ENCODE peak calls at places on chromosomes 12 and 14, in seven cellular contexts. V is PC-3, P is neural progenitor cell, U is MM.1S, W is hepatocyte, O is GM23338, D is HCT116. M is an unnamed sample. For H3K79me2, the result is how much of the 10 kb centered on the place peaks cover.

GRCh38 chr12:116090516-116090915 is 187.0 kb downstream of the MED13L start:
- DNase-seq in U (no peak), V (no peak), W (no peak), P (no peak), O (no peak), D (no peak), M (no peak)

GRCh38 chr14:104385189-104386135 is 194.1 kb upstream of the C14orf180 start:
- DNase-seq in D (no peak), O (no peak), W (no peak), U (no peak), P (no peak), V (no peak), M (no peak)

GRCh38 chr14:24071836-24072420 is 566 bp downstream of the CPNE6 start:
- DNase-seq in O (no peak), U (no peak), V (no peak), D (no peak), P (no peak), W (no peak), M (no peak)

GRCh38 chr12:108854055-108854452 is 3.3 kb downstream of the SSH1 start:
- DNase-seq in O (no peak), P (no peak), V (peak), W (peak), D (no peak), U (no peak), M (peak)

GRCh38 chr12:124852329-124852831 is 11.3 kb downstream of the SCARB1 start:
- DNase-seq in O (no peak), D (no peak), P (no peak), W (peak), U (no peak), V (no peak), M (peak)

GRCh38 chr12:62581288-62582064 is 114.8 kb downstream of the MON2 start:
- DNase-seq in W (peak), D (peak), U (peak), P (peak), O (peak), V (peak), M (peak)

GRCh38 chr12:22014783-22015144 is 31.3 kb upstream of the CMAS start:
- DNase-seq in W (no peak), D (no peak), V (no peak), O (no peak), U (no peak), P (no peak), M (peak)

GRCh38 chr12:123085730-123086487 is 65.0 kb downstream of the PITPNM2 start:
- DNase-seq in U (no peak), V (peak), W (no peak), O (no peak), P (no peak), D (peak), M (peak)

GRCh38 chr12:96395236-96395635 is 5.0 kb downstream of the CDK17 start:
- DNase-seq in W (no peak), P (no peak), V (no peak), U (no peak), O (peak), D (no peak), M (peak)

GRCh38 chr12:96396914-96397313 is 3.3 kb downstream of the CDK17 start:
- DNase-seq in U (no peak), V (no peak), D (no peak), O (no peak), W (no peak), P (no peak), M (no peak)

GRCh38 chr12:96398422-96399080 is 1.7 kb downstream of the CDK17 start:
- DNase-seq in W (no peak), D (no peak), U (peak), O (no peak), P (no peak), V (peak), M (peak)

GRCh38 chr12:96397756-96398421 is 2.4 kb downstream of the CDK17 start:
- DNase-seq in V (peak), W (no peak), U (no peak), O (no peak), D (no peak), P (no peak), M (peak)

DNA sequence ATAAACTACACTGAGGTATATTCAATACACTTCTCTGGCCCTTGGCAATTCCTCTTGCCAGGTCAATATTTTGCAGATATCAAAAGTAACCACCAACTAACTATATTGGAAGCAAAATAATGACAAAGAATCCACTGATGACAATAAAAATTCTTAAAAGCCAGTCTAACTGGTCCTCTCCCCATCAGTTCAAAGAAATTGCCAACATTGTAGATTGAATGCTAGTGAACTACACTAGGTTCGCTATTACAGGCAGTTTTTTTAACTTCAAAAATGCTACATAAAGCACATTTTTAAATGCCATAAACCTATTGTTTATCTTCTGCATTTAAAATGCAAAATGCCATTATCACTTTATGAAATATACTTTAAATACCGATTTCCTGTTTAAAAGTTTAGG is 4.0 kb downstream of the CDK17 start:
- DNase-seq in W (no peak), O (no peak), U (no peak), D (no peak), V (no peak), P (no peak), M (no peak)
- H3K79me2 ChIP-seq in W (half or more), O (half or more), U (half or more), D (half or more), V (half or more), P (half or more), M (half or more)

DNA sequence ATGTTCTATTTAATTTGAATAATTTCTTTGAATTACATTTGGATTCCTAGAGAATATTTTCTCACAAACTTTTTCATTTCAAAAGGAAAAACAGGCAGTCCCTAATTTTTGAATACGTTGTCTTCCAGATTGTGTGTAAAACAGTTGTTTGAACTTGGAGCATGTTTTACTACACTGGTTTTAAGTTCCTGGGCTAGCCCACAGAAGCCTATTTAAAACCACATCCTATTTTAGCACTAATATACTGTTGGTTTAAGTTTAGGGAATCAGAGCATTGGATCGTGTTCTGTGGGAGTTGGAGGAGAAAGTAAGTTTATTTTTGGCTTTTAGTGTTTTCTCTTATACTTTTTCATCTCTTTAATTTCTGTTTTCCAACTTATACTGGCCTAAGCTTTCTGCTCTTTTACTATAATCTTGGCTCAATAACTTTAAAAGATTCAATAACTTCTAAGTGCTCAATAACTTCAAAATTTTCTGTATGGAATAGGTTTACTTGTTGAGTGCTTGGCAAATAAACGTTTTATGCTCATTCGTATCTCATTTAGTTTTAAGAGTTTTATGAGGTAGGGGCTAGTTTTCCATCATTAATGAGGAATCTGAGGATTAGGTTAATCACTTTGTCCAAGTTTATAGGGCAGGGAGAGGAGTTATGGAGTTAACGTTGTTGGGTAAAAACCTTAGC is 14.9 kb downstream of the LEMD3 start:
- DNase-seq in V (no peak), D (no peak), U (no peak), W (no peak), O (no peak), P (no peak), M (no peak)
- TF ChIP-seq EZH2phosphoT487 in V (no peak), D (no peak), U (no peak), W (no peak), O (no peak), P (no peak), M (no peak)

DNA sequence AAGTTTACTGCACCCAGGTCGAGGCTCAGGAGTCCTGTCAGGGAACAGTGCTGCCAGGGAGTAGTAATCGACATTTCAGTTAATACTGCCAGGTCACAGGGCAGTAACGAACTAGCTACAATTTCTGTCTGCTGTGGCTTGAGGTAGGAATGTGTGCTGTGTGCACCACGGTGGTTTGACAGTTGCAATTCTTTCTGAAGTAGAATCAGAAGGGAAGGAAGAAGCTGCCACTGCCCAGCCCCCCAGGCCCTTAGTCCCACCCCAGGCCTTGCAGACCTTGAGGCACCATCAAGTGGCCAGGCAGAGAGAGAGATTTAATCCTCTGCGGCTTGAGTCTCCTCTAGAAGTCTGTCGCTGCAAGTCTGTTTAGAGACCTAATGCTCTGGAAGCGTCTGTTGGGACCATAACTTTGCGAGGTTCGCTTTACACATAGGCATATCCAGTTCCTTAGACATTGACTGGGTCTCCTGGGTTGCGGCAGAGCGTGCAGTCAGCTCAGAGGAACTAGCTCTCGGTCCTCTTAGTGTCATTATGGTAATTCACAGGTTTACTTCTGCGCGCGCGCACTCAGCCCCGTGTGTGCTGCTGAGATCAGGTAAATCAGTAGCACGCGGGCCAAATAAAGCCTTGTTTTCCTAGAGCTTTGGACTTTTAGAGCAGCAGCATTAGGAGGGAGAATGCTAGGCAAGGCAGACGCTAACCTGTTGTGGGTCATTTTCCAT is 9.8 kb downstream of the NKX2-1 start:
- DNase-seq in V (no peak), P (peak), D (no peak), U (no peak), W (peak), O (peak), M (no peak)
- TF ChIP-seq EZH2 in V (no peak), P (peak), D (no peak), U (no peak), W (no peak), O (peak), M (no peak)

GRCh38 chr12:45423931-45424330 is 208.0 kb downstream of the ANO6 start:
- DNase-seq in U (no peak), D (no peak), V (no peak), W (no peak), O (no peak), P (no peak), M (no peak)
- H3K79me2 ChIP-seq in U (under half), D (under half), V (under half), W (under half), O (under half), P (under half), M (under half)

DNA sequence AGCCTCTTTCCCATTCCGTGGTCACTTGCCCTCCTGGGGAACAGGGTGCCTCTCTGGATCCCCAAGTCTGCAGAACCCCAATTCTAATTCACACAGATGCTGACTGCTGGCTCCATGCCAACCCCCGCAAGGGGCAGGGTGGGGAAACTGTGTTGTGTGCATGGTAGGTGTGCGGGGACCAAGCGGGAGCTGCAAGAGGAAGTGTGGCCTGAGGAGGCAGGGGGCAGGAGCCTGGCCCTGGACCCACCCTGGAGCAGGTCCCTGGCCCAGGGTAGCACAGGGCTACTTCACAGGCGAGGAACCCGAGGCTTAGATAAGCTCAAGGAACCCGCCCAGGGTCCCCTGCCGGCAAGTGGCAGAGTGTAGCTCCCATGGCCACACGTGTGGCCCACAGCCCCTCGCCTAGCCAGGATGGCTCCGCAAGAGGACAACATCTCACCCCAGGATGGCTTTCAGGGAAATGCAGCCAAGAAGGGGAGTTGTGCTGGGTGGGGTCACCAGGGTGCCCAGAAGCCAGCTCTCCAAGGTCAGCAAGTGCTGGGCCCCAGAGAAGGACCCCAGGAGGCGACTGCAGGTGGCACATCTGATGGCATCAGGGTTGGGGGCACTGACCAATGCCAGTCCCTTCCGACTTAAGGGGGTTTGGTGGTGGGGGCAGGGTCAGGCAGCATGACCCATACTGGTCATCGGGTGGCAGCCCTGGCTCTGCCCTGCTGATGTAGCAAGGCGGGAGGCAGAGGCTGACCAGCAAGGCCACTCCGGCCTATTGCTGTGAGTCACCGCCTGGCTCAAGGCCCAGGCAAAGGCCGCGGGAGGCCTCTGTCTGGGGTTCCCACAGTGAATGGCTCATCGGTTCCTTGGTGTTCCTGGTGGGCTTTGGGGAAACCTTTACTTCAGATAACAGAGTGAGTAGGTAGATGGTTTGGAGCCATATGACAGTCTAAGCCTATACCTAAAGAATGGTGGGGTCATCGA is 37.3 kb upstream of the EML1 start:
- DNase-seq in U (no peak), W (peak), D (no peak), O (no peak), P (no peak), V (peak), M (peak)
- TF ChIP-seq EZH2phosphoT487 in U (no peak), W (no peak), D (no peak), O (no peak), P (no peak), V (no peak), M (no peak)

GRCh38 chr12:102955926-102956737 is 1.3 kb upstream of the ASCL1 start:
- DNase-seq in P (peak), W (peak), O (peak), V (no peak), U (no peak), D (no peak), M (peak)
- TF ChIP-seq EZH2 in P (peak), W (peak), O (peak), V (no peak), U (no peak), D (no peak), M (no peak)

DNA sequence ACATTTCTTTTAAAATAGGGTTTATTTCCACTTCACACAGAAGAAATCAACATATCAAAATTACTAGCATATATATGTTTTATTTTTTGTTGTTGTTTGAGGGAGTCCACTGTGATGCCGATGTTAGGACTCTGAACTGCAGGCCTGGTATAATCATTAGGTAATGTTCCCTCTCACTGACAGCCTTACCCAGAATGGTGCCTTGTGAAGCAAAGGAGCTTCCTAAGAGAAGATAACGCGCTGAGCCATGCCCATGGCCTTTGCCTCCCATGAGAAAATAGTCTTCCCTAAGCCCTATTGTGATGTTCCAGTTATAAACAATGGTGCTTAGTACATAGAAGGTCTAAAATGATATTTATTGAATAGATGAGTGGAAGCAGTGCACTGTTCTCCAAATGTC is 12.0 kb downstream of the GNG2 start:
- DNase-seq in D (no peak), P (no peak), O (no peak), V (no peak), W (no peak), U (no peak), M (no peak)
- H3K79me2 ChIP-seq in D (under half), P (under half), O (under half), V (under half), W (under half), U (under half), M (half or more)